ENCODE peak calls at places on chromosomes 16 and 17, in four cellular contexts. One of them, this sample, is unnamed.

GRCh38 chr17:67156269-67157199 is 88.5 kb downstream of the HELZ start:
- DNase-seq in AG04450: no peak
- DNase-seq in MM.1S: no peak
- DNase-seq in body of pancreas: no peak
- DNase-seq in this sample: no peak

GRCh38 chr16:87854053-87854906 is 15.0 kb downstream of the SLC7A5 start:
- DNase-seq in MM.1S: no peak
- DNase-seq in body of pancreas: no peak
- DNase-seq in AG04450: no peak
- DNase-seq in this sample: no peak

GRCh38 chr16:81450783-81451491 is 6.3 kb downstream of the CMIP start:
- DNase-seq in body of pancreas: no peak
- DNase-seq in MM.1S: no peak
- DNase-seq in AG04450: no peak
- DNase-seq in this sample: no peak

GRCh38 chr17:32342603-32343325 is 791 bp upstream of the C17orf75 start:
- DNase-seq in body of pancreas: no peak
- DNase-seq in MM.1S: no peak
- DNase-seq in AG04450: no peak
- DNase-seq in this sample: no peak

GRCh38 chr17:8581002-8581658 is 49.4 kb downstream of the MYH10 start:
- DNase-seq in body of pancreas: no peak
- DNase-seq in MM.1S: no peak
- DNase-seq in AG04450: no peak
- DNase-seq in this sample: no peak

GRCh38 chr17:81980752-81981239 is 3.4 kb downstream of the ASPSCR1 start:
- DNase-seq in MM.1S: peak
- DNase-seq in body of pancreas: no peak
- DNase-seq in AG04450: no peak
- DNase-seq in this sample: no peak

GRCh38 chr16:3022697-3023414 is 886 bp downstream of the HCFC1R1 start:
- DNase-seq in AG04450: no peak
- DNase-seq in MM.1S: peak
- DNase-seq in body of pancreas: no peak
- DNase-seq in this sample: no peak

GRCh38 chr17:72775237-72775636 is 317.3 kb downstream of the SLC39A11 start:
- DNase-seq in MM.1S: no peak
- DNase-seq in body of pancreas: no peak
- DNase-seq in AG04450: no peak
- DNase-seq in this sample: no peak

GRCh38 chr17:75364078-75364477 is 41.4 kb downstream of the GRB2 start:
- DNase-seq in AG04450: peak
- DNase-seq in MM.1S: no peak
- DNase-seq in body of pancreas: no peak
- DNase-seq in this sample: no peak

GRCh38 chr17:75762513-75763268 is 2.3 kb downstream of the GALK1 start:
- DNase-seq in body of pancreas: no peak
- DNase-seq in MM.1S: no peak
- DNase-seq in AG04450: no peak
- DNase-seq in this sample: no peak

GRCh38 chr17:78918979-78919378 is 6.2 kb downstream of the TIMP2 start:
- DNase-seq in body of pancreas: peak
- DNase-seq in AG04450: no peak
- DNase-seq in MM.1S: no peak
- DNase-seq in this sample: no peak

GRCh38 chr17:77391668-77392375 is 251.1 kb downstream of the SEC14L1 start:
- DNase-seq in body of pancreas: no peak
- DNase-seq in MM.1S: no peak
- DNase-seq in AG04450: peak
- DNase-seq in this sample: no peak

GRCh38 chr17:10767237-10767636 is 36.7 kb downstream of the TMEM238L start:
- DNase-seq in MM.1S: no peak
- DNase-seq in body of pancreas: no peak
- DNase-seq in AG04450: no peak
- DNase-seq in this sample: no peak

GRCh38 chr17:35089846-35090193 is 26.3 kb upstream of the RFFL start:
- DNase-seq in MM.1S: no peak
- DNase-seq in body of pancreas: no peak
- DNase-seq in AG04450: no peak
- DNase-seq in this sample: no peak

GRCh38 chr16:8646271-8646670 is 24.8 kb downstream of the METTL22 start:
- DNase-seq in AG04450: no peak
- DNase-seq in body of pancreas: no peak
- DNase-seq in MM.1S: no peak
- DNase-seq in this sample: no peak

GRCh38 chr16:88531346-88531745 is 38.9 kb upstream of the ZC3H18 start:
- DNase-seq in AG04450: no peak
- DNase-seq in MM.1S: no peak
- DNase-seq in body of pancreas: no peak
- DNase-seq in this sample: no peak

DNA sequence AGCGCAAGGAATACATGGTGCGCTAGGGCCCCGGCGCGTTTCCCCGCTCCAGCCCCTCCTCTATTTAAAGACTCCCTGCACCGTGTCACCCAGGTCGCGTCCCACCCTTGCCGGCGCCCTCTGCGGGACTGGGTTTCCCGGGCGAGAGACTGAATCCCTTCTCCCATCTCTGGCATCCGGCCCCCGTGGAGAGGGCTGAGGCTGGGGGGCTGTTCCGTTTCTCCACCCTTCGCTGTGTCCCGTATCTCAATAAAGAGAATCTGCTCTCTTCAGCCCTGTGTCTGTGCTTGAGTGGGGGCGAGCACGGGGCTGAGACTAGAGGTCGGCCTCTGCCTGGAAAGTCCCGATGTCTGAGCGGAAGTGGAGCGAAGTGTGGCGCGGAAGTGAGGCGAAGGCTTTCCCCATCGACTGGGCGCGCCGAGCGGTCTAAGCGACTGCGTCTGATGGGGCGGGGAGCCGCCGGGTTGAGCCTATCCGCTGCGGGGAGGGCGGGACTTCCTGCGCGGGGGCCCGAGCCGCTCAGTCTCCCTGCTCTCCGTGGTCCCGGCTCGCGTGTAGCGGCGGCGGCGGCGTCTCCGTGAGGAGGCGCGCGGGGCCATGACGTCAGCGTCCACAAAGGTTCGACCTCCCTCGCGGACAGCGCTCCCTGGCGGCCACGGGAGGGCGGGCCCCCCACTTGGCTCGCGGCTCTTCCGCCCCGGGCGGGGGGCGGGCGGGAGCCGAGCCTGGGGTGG is 2.0 kb downstream of the RNASEK start:
- DNase-seq in AG04450: peak
- DNase-seq in body of pancreas: peak
- DNase-seq in MM.1S: peak
- DNase-seq in this sample: peak
- TF ChIP-seq CTCF in AG04450: peak
- TF ChIP-seq CTCF in body of pancreas: peak
- TF ChIP-seq CTCF in MM.1S: peak
- TF ChIP-seq CTCF in this sample: no peak

DNA sequence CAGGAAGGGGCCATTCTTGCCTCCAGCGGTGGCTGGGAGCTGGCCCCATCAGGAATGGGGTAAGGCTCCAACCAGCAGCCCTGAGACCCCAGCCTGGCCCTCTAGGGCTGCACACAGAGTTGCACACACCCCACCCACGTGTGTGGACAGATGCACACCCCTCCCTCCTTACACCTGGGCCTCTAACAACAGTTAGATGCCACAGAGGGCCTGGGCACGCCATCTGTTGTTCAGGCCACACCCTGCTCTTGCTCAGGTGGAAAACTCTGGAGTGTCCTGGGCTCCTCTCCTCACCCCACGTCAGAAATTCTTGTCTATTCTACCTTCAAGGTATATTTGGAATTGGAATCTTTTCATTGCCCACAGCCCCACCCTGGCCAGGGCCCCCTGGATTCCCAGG is 13.3 kb upstream of the RAI1 start:
- DNase-seq in MM.1S: no peak
- DNase-seq in AG04450: no peak
- DNase-seq in body of pancreas: no peak
- DNase-seq in this sample: no peak
- TF ChIP-seq CTCF in MM.1S: no peak
- TF ChIP-seq CTCF in AG04450: no peak
- TF ChIP-seq CTCF in body of pancreas: no peak
- TF ChIP-seq CTCF in this sample: no peak

GRCh38 chr16:70679653-70680494 is 6.0 kb downstream of the MTSS2 start:
- DNase-seq in MM.1S: no peak
- DNase-seq in body of pancreas: no peak
- DNase-seq in AG04450: no peak
- DNase-seq in this sample: no peak
- TF ChIP-seq CTCF in MM.1S: peak
- TF ChIP-seq CTCF in body of pancreas: no peak
- TF ChIP-seq CTCF in AG04450: peak
- TF ChIP-seq CTCF in this sample: no peak

GRCh38 chr16:63697736-63698135 is 1424.1 kb downstream of the CDH11 start:
- DNase-seq in AG04450: no peak
- DNase-seq in MM.1S: no peak
- DNase-seq in body of pancreas: no peak
- DNase-seq in this sample: no peak

GRCh38 chr16:63690961-63691360 is 1430.9 kb downstream of the CDH11 start:
- DNase-seq in MM.1S: peak
- DNase-seq in body of pancreas: no peak
- DNase-seq in AG04450: no peak
- DNase-seq in this sample: no peak

GRCh38 chr16:63690267-63690666 is 1431.6 kb downstream of the CDH11 start:
- DNase-seq in body of pancreas: no peak
- DNase-seq in MM.1S: peak
- DNase-seq in AG04450: no peak
- DNase-seq in this sample: no peak

DNA sequence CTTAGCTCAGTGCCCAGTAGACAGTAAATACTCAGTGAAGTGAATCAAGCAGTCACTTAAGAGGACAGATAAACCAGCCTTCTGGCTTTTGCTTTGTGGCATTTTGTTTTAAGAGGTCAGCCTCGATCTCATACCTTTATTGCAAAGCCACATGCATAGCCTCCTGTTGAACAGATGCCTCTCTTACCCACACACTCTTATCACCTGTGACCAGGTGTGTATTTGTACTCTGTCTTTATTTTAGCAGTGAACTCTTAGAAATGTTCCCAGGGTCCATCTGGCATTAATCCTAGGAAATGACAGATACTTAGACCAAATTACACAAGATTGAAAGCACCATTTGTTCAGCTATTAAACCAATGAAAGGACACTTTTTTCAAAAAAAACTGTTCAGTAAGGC is 1426.5 kb downstream of the CDH11 start:
- DNase-seq in MM.1S: no peak
- DNase-seq in AG04450: no peak
- DNase-seq in body of pancreas: no peak
- DNase-seq in this sample: no peak
- TF ChIP-seq CTCF in MM.1S: no peak
- TF ChIP-seq CTCF in AG04450: no peak
- TF ChIP-seq CTCF in body of pancreas: no peak
- TF ChIP-seq CTCF in this sample: no peak